ENCODE peak calls at places on chromosome 15, in ten cellular contexts. B, S, P, K, C, O, Y, Z, D and V are unnamed samples.

GRCh38 chr15:64895285-64896065 is 16.2 kb upstream of the ANKDD1A start:
- DNase-seq in B (peak; percentile 77), S (no peak), P (no peak), K (peak; percentile 49), C (no peak), O (peak; percentile 50), Y (peak; percentile 41), Z (no peak), D (no peak), V (no peak)

GRCh38 chr15:57555270-57555669 is 36.4 kb upstream of the MYZAP start:
- DNase-seq in B (no peak), S (no peak), P (no peak), K (no peak), C (no peak), O (no peak), Y (no peak), Z (no peak), D (no peak), V (no peak)

GRCh38 chr15:90915808-90916440 is 12.8 kb downstream of the MAN2A2 start:
- DNase-seq in B (no peak), S (peak; percentile 85), P (no peak), K (no peak), C (no peak), O (peak; percentile 89), Y (peak; percentile 53), Z (no peak), D (no peak), V (no peak)

GRCh38 chr15:53384417-53384816 is 375.0 kb downstream of the WDR72 start:
- DNase-seq in B (no peak), S (no peak), P (no peak), K (no peak), C (no peak), O (no peak), Y (peak; percentile 23), Z (no peak), D (no peak), V (no peak)

GRCh38 chr15:75713338-75713895 is 769 bp upstream of the CSPG4 start:
- DNase-seq in B (no peak), S (peak; percentile 92), P (peak; percentile 66), K (no peak), C (no peak), O (no peak), Y (peak; percentile 51), Z (no peak), D (no peak), V (no peak)

GRCh38 chr15:36808401-36809160 is 229.2 kb downstream of the CDIN1 start:
- DNase-seq in B (no peak), S (no peak), P (no peak), K (no peak), C (no peak), O (no peak), Y (no peak), Z (peak; percentile 26), D (no peak), V (no peak)

GRCh38 chr15:39784125-39784524 is 1.5 kb upstream of the FSIP1 start:
- DNase-seq in B (no peak), S (no peak), P (no peak), K (no peak), C (no peak), O (no peak), Y (no peak), Z (no peak), D (no peak), V (no peak)

GRCh38 chr15:84669726-84670125 is 11.7 kb upstream of the NMB start:
- DNase-seq in B (no peak), S (no peak), P (no peak), K (no peak), C (no peak), O (no peak), Y (no peak), Z (no peak), D (no peak), V (no peak)

GRCh38 chr15:66826504-66826903 is 124.5 kb downstream of the SMAD6 start:
- DNase-seq in B (no peak), S (peak; percentile 33), P (peak; percentile 22), K (no peak), C (peak; percentile 2), O (no peak), Y (no peak), Z (no peak), D (no peak), V (no peak)

GRCh38 chr15:66827698-66828055 is 125.6 kb downstream of the SMAD6 start:
- DNase-seq in B (no peak), S (peak; percentile 28), P (peak; percentile 49), K (no peak), C (peak; percentile 17), O (no peak), Y (no peak), Z (no peak), D (no peak), V (no peak)

GRCh38 chr15:66825731-66826130 is 123.7 kb downstream of the SMAD6 start:
- DNase-seq in B (no peak), S (no peak), P (peak; percentile 36), K (no peak), C (no peak), O (no peak), Y (no peak), Z (no peak), D (no peak), V (no peak)

GRCh38 chr15:66825139-66825538 is 123.1 kb downstream of the SMAD6 start:
- DNase-seq in B (no peak), S (no peak), P (peak; percentile 31), K (no peak), C (no peak), O (no peak), Y (no peak), Z (no peak), D (no peak), V (no peak)

DNA sequence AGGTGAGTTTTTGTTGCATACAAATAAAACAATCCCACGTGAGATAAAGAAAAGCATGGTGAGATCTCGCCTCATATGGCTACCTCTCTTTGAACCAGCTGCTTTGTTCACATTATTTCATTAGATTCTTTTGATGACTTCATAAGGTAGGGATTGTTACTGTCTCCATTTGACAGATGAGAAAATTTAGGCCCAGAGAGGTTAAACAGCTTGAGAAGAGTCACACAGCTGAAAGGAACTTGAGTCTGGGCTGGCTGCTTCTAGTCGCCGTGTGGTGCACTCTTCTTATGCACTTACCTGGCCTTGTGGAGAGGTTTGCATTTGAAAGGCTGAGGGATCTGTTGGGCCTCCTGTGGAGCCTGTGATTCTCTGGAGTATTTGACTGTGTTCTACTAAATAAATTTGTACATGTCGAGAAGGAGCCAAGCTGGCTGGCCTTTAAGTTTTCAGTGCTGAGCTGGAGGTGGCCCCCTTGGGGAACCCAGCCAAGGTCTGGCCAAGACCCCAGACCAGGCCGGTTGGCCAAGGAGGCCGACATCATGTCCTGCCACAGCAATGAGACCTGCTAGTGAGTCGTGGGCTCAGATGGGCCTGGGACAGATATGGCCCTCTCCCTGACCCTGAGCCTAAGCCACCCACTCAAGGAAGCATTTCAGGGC is 125.1 kb downstream of the SMAD6 start:
- DNase-seq in B (no peak), S (no peak), P (peak; percentile 39), K (no peak), C (no peak), O (no peak), Y (no peak), Z (no peak), D (no peak), V (no peak)
- TF ChIP-seq POLR2AphosphoS5 in B (no peak), S (no peak), P (no peak), K (no peak), C (no peak), O (no peak), Y (no peak), Z (no peak), D (no peak), V (no peak)

DNA sequence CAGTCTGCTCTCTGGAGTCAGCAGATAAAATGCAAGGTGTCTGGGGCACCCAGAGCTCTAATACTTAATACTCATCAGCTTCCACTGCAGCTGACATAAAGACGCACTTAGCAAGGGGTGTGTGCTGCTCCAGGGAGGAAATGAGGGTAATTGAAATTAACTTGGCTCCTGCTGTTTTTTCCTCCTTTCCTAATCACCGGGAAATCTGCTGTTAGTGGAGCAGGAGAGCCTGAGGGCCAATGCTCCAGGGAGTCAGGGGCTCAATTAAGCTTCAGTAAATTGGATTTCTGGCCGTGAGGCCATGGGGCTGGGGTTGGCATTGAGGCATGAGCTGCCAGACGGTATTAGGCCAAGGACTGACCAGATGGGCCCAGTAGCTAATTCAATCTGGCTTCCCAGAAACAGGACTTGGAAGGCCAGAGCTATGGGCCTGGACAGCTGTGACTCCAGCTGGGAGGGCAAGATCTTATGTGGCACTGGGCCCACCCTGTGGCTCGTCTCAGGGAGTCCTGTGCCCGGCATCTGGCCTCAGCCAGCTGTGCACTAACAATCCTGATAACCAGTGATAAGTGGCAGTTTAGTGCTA is 30.7 kb upstream of the CHRNB4 start:
- DNase-seq in B (no peak), S (no peak), P (no peak), K (no peak), C (no peak), O (no peak), Y (no peak), Z (no peak), D (no peak), V (no peak)
- TF ChIP-seq POLR2AphosphoS5 in B (no peak), S (no peak), P (no peak), K (no peak), C (no peak), O (no peak), Y (no peak), Z (no peak), D (no peak), V (no peak)

GRCh38 chr15:82397817-82398216 is 31.8 kb upstream of the GOLGA6L9 start:
- DNase-seq in B (no peak), S (no peak), P (no peak), K (no peak), C (no peak), O (no peak), Y (no peak), Z (no peak), D (no peak), V (no peak)
- TF ChIP-seq POLR2AphosphoS5 in B (no peak), S (no peak), P (no peak), K (no peak), C (no peak), O (no peak), Y (no peak), Z (no peak), D (no peak), V (no peak)

GRCh38 chr15:73712107-73712506 is 27.9 kb downstream of the CD276 start:
- DNase-seq in B (no peak), S (no peak), P (no peak), K (no peak), C (no peak), O (no peak), Y (no peak), Z (no peak), D (no peak), V (no peak)
- TF ChIP-seq POLR2AphosphoS5 in B (no peak), S (no peak), P (no peak), K (no peak), C (no peak), O (no peak), Y (no peak), Z (no peak), D (no peak), V (no peak)